ENCODE peak calls at places on chromosome 4, in ten cellular contexts. O is GM12865, P is tibial nerve, Y is choroid plexus epithelial cell, C is A673, L is brain microvascular endothelial cell, K is esophagus squamous epithelium, I is AG09319, W is HFF-Myc, R is RWPE1. J is an unnamed sample.

GRCh38 chr4:75512336-75513211 is 1.6 kb downstream of the RCHY1 start:
- DNase-seq in O (peak), P (no peak), Y (peak), C (no peak), L (no peak), K (no peak), I (no peak), W (no peak), R (peak), J (no peak)

GRCh38 chr4:7942019-7942556 is 2.4 kb upstream of the AFAP1 start:
- DNase-seq in O (no peak), P (no peak), Y (no peak), C (no peak), L (no peak), K (no peak), I (no peak), W (no peak), R (no peak), J (no peak)

GRCh38 chr4:168715889-168716288 is 219.0 kb downstream of the PALLD start:
- DNase-seq in O (no peak), P (no peak), Y (no peak), C (no peak), L (no peak), K (no peak), I (no peak), W (no peak), R (no peak), J (no peak)

GRCh38 chr4:63906660-63907146 is 502.5 kb downstream of the TECRL start:
- DNase-seq in O (no peak), P (no peak), Y (no peak), C (no peak), L (no peak), K (no peak), I (no peak), W (no peak), R (no peak), J (no peak)

GRCh38 chr4:17055788-17056187 is 157.3 kb upstream of the LDB2 start:
- DNase-seq in O (no peak), P (no peak), Y (peak), C (peak), L (peak), K (no peak), I (peak), W (peak), R (peak), J (no peak)

GRCh38 chr4:104815593-104816156 is 321.0 kb upstream of the CXXC4 start:
- DNase-seq in O (peak), P (no peak), Y (no peak), C (no peak), L (no peak), K (no peak), I (no peak), W (no peak), R (no peak), J (no peak)

GRCh38 chr4:127632420-127633403 is at the start of gene INTU:
- DNase-seq in O (no peak), P (peak), Y (peak), C (peak), L (peak), K (peak), I (peak), W (peak), R (peak), J (peak)

GRCh38 chr4:102438873-102439614 is 62.1 kb upstream of the NFKB1 start:
- DNase-seq in O (no peak), P (no peak), Y (peak), C (peak), L (peak), K (no peak), I (peak), W (peak), R (peak), J (peak)

GRCh38 chr4:150212927-150213326 is 134.7 kb downstream of the DCLK2 start:
- DNase-seq in O (peak), P (no peak), Y (no peak), C (no peak), L (no peak), K (no peak), I (no peak), W (no peak), R (peak), J (no peak)

GRCh38 chr4:176259330-176260090 is 9.5 kb downstream of the ASB5 start:
- DNase-seq in O (peak), P (no peak), Y (peak), C (no peak), L (peak), K (no peak), I (peak), W (no peak), R (peak), J (no peak)

GRCh38 chr4:1205641-1206298 is 33.4 kb upstream of the SPON2 start:
- DNase-seq in O (no peak), P (peak), Y (no peak), C (no peak), L (no peak), K (no peak), I (no peak), W (no peak), R (no peak), J (no peak)

GRCh38 chr4:101282076-101282844 is 65.1 kb downstream of the PPP3CA start:
- DNase-seq in O (no peak), P (no peak), Y (no peak), C (peak), L (no peak), K (no peak), I (no peak), W (no peak), R (no peak), J (no peak)

GRCh38 chr4:142817442-142817841 is 28.7 kb downstream of the INPP4B start:
- DNase-seq in O (no peak), P (no peak), Y (peak), C (peak), L (peak), K (no peak), I (peak), W (peak), R (peak), J (peak)

DNA sequence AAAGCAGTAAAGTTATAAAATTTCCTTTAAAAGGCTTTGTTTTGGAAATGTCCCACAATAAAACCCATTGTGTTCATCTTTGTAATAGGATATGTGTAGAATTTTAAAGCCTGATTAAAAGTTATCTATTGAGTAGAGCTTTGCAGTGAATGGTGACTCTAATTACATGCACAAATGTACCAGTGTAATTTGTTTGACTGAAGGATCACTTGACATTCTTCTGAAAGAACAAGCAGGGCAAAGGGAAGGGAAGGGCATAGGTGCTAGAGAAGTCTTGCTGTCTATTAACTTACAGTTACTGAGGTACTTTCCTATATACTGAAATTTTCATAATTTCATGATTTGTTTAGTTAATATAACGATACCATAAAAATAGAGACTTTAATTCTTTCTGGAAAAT is 70.8 kb downstream of the STIM2 start:
- DNase-seq in O (no peak), P (no peak), Y (no peak), C (no peak), L (no peak), K (no peak), I (no peak), W (no peak), R (no peak), J (no peak)
- TF ChIP-seq CTCF in O (no peak), P (no peak), Y (no peak), C (no peak), L (no peak), K (no peak), I (no peak), W (no peak), R (no peak), J (no peak)

DNA sequence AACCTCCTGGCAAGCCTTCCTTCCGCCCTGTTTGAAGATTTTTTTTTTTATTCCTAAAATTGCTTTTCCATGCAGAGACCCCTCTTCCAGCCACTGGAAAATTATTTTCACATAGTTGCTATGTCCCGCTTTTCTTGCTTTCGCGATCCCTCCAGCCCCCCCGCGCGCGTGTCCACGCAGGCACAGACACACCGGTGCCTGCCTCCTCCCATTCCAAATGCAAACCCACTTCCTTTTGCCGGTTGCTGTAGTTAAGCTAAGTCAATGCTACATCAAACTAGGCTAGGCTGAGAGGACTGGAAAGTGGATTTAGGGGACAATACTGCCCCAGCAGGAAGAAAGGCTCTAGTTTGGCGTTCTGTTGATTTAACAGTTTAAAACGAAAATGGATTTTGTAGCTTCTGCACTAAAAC is 111.0 kb downstream of the DHX15 start:
- DNase-seq in O (no peak), P (no peak), Y (peak), C (peak), L (no peak), K (no peak), I (no peak), W (no peak), R (no peak), J (no peak)
- TF ChIP-seq CTCF in O (no peak), P (no peak), Y (no peak), C (no peak), L (peak), K (no peak), I (no peak), W (no peak), R (peak), J (no peak)

GRCh38 chr4:184722798-184723197 is 11.1 kb downstream of the CENPU start:
- DNase-seq in O (no peak), P (no peak), Y (no peak), C (peak), L (no peak), K (no peak), I (no peak), W (no peak), R (no peak), J (no peak)

GRCh38 chr4:184732126-184732525 is 1.8 kb downstream of the CENPU start:
- DNase-seq in O (peak), P (no peak), Y (no peak), C (peak), L (no peak), K (no peak), I (no peak), W (no peak), R (peak), J (no peak)

GRCh38 chr4:184731056-184731455 is 2.8 kb downstream of the CENPU start:
- DNase-seq in O (no peak), P (no peak), Y (no peak), C (no peak), L (no peak), K (no peak), I (no peak), W (no peak), R (no peak), J (no peak)

GRCh38 chr4:184728858-184729257 is 5.0 kb downstream of the CENPU start:
- DNase-seq in O (no peak), P (no peak), Y (peak), C (no peak), L (peak), K (no peak), I (no peak), W (no peak), R (no peak), J (no peak)

DNA sequence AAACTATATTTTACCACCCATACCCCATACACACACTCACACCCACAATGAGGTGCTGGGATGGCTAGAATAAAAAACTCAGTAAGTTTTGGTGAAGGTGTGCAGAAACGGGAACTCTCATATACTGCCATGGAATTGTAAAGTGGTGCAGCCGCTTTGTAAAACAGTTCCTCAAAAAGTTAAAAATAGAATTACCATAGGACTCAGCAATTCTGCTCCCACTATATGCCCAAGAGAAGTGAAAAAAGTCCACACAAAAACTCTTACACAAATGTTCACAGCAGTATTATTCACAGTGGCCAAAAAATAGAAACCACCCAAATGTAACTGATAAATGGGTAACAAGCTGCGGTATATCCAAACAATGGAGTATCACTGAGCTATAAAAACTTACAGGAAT is 6.5 kb downstream of the CENPU start:
- DNase-seq in O (no peak), P (no peak), Y (no peak), C (no peak), L (no peak), K (no peak), I (no peak), W (no peak), R (no peak), J (no peak)
- TF ChIP-seq CTCF in O (no peak), P (no peak), Y (no peak), C (no peak), L (no peak), K (no peak), I (no peak), W (no peak), R (no peak), J (no peak)

GRCh38 chr4:110586137-110586850 is 36.6 kb downstream of the PITX2 start:
- DNase-seq in O (peak), P (no peak), Y (peak), C (peak), L (peak), K (no peak), I (peak), W (peak), R (peak), J (peak)

GRCh38 chr4:110587666-110588285 is 35.1 kb downstream of the PITX2 start:
- DNase-seq in O (no peak), P (no peak), Y (no peak), C (no peak), L (no peak), K (no peak), I (no peak), W (no peak), R (no peak), J (no peak)

GRCh38 chr4:110589297-110589696 is 33.6 kb downstream of the PITX2 start:
- DNase-seq in O (no peak), P (no peak), Y (peak), C (no peak), L (no peak), K (no peak), I (no peak), W (no peak), R (no peak), J (no peak)
- TF ChIP-seq CTCF in O (no peak), P (no peak), Y (peak), C (peak), L (no peak), K (no peak), I (no peak), W (no peak), R (peak), J (no peak)

GRCh38 chr4:159308571-159309340 is 205.9 kb downstream of the RAPGEF2 start:
- DNase-seq in O (no peak), P (no peak), Y (peak), C (peak), L (no peak), K (no peak), I (no peak), W (no peak), R (peak), J (peak)
- TF ChIP-seq CTCF in O (no peak), P (no peak), Y (no peak), C (no peak), L (no peak), K (no peak), I (no peak), W (no peak), R (no peak), J (no peak)

GRCh38 chr4:173752610-173753009 is 222.6 kb upstream of the HAND2 start:
- DNase-seq in O (peak), P (no peak), Y (peak), C (peak), L (no peak), K (no peak), I (no peak), W (no peak), R (no peak), J (no peak)

GRCh38 chr4:173745765-173746164 is 215.7 kb upstream of the HAND2 start:
- DNase-seq in O (no peak), P (no peak), Y (no peak), C (no peak), L (no peak), K (no peak), I (no peak), W (no peak), R (no peak), J (no peak)

GRCh38 chr4:173746424-173746823 is 216.4 kb upstream of the HAND2 start:
- DNase-seq in O (no peak), P (no peak), Y (no peak), C (peak), L (no peak), K (no peak), I (no peak), W (no peak), R (no peak), J (no peak)

GRCh38 chr4:173747537-173748257 is 217.7 kb upstream of the HAND2 start:
- DNase-seq in O (no peak), P (no peak), Y (no peak), C (no peak), L (no peak), K (no peak), I (no peak), W (no peak), R (no peak), J (no peak)

GRCh38 chr4:173748353-173748752 is 218.3 kb upstream of the HAND2 start:
- DNase-seq in O (no peak), P (no peak), Y (peak), C (peak), L (no peak), K (no peak), I (no peak), W (no peak), R (no peak), J (no peak)
- TF ChIP-seq CTCF in O (no peak), P (no peak), Y (no peak), C (peak), L (no peak), K (no peak), I (no peak), W (no peak), R (no peak), J (no peak)

J was measured in epithelial cell of proximal tubule.